ENCODE peak calls at places on chromosomes 5 and 9, in four cellular contexts. D, C, H and O are unnamed samples.
A peak's percentile ranks its signal among the peaks of the same experiment; 100 is the strongest.

GRCh38 chr9:113943112-113944009 is 67.3 kb downstream of the ZNF618 start:
- DNase-seq in C (no peak), H (no peak), D (no peak), O (no peak)

GRCh38 chr9:116450378-116451139 is 236.5 kb upstream of the TRIM32 start:
- DNase-seq in C (peak; percentile 75), H (no peak), D (peak; percentile 92), O (peak; percentile 91)

GRCh38 chr9:76580188-76580587 is 121.2 kb downstream of the GCNT1 start:
- DNase-seq in C (no peak), D (no peak), H (no peak), O (no peak)

GRCh38 chr9:35842795-35843194 is 13.8 kb downstream of the TMEM8B start:
- DNase-seq in D (no peak), C (no peak), H (no peak), O (no peak)

GRCh38 chr5:57445006-57445714 is 37.5 kb downstream of the ACTBL2 start:
- DNase-seq in C (no peak), D (peak; percentile 31), H (no peak), O (no peak)

GRCh38 chr5:142512041-142512679 is 173.7 kb downstream of the FGF1 start:
- DNase-seq in H (no peak), D (peak; percentile 62), C (peak; percentile 26), O (no peak)

GRCh38 chr9:136679431-136679941 is 7.8 kb downstream of the AGPAT2 start:
- DNase-seq in D (peak; percentile 52), C (no peak), H (peak; percentile 14), O (no peak)

GRCh38 chr9:1604942-1605560 is 410.1 kb upstream of the SMARCA2 start:
- DNase-seq in D (peak; percentile 20), C (no peak), H (no peak), O (no peak)

GRCh38 chr5:178483620-178484019 is 106.6 kb downstream of the COL23A1 start:
- DNase-seq in H (no peak), D (no peak), C (no peak), O (no peak)

GRCh38 chr9:38137342-38137741 is 68.3 kb upstream of the SHB start:
- DNase-seq in C (no peak), D (no peak), H (no peak), O (no peak)

GRCh38 chr9:68721934-68722333 is 16.9 kb downstream of the PIP5K1B start:
- DNase-seq in H (no peak), D (no peak), C (no peak), O (no peak)

GRCh38 chr9:87497080-87497603 is 525 bp upstream of the DAPK1 start:
- DNase-seq in H (no peak), D (no peak), C (no peak), O (no peak)

GRCh38 chr9:87498816-87499454 is 1.3 kb downstream of the DAPK1 start:
- DNase-seq in H (no peak), C (no peak), D (no peak), O (no peak)

GRCh38 chr9:87499455-87500015 is 1.9 kb downstream of the DAPK1 start:
- DNase-seq in H (no peak), C (no peak), D (no peak), O (no peak)

GRCh38 chr9:87497604-87498045 is at the start of gene DAPK1:
- DNase-seq in H (peak; percentile 60), D (peak; percentile 66), C (no peak), O (no peak)

GRCh38 chr9:87498046-87498815 is 564 bp downstream of the DAPK1 start:
- DNase-seq in C (no peak), D (peak; percentile 58), H (peak; percentile 42), O (no peak)
- TF ChIP-seq CTCF in C (no peak), D (peak; percentile 20), H (no peak), O (peak; percentile 42)

GRCh38 chr9:115118471-115119156 is 657 bp upstream of the TNC start:
- DNase-seq in D (peak; percentile 73), H (peak; percentile 23), C (peak; percentile 93), O (peak; percentile 79)
- H3K4me3 ChIP-seq in D (peak overlapping the region; percentile 16), H (peak overlapping the region; percentile 11), C (peak overlapping the region; percentile 84), O (peak overlapping the region; percentile 69)

GRCh38 chr9:110143969-110144545 is 63.9 kb downstream of the C9orf152 start:
- DNase-seq in C (no peak), H (no peak), D (no peak), O (no peak)
- TF ChIP-seq CTCF in C (no peak), H (no peak), D (no peak), O (no peak)

GRCh38 chr5:137498736-137499505 is at the start of gene SPOCK1:
- DNase-seq in H (peak; percentile 75), D (peak; percentile 86), C (peak; percentile 63), O (no peak)

GRCh38 chr5:137496919-137497318 is 2.2 kb downstream of the SPOCK1 start:
- DNase-seq in H (no peak), C (no peak), D (no peak), O (no peak)

GRCh38 chr5:137500616-137501225 is 1.6 kb upstream of the SPOCK1 start:
- DNase-seq in D (no peak), H (no peak), C (no peak), O (no peak)

GRCh38 chr5:137497396-137498290 is 1.5 kb downstream of the SPOCK1 start:
- DNase-seq in D (no peak), H (no peak), C (no peak), O (no peak)

DNA sequence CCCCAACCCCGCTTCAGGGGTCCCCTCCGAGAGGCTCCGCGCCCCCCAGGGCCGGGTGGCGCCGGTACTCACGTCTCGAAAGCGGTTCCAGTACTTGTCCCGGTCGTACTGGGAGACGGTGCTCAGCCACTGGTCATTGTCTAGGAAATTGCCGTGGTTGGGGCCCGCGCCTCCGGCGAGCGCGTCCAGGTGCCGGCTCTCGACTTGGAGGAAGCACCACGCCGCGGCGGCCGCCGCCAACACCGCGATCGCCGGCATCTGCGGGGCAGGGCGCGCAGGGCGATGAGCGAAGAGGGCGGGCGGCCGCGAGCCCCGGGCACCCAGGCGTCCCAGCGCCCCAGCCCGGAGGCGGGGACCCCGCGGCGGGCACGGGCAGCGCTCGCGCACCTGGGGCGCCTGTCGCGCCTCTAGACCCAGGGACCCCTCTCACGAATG is 808 bp downstream of the SPOCK1 start:
- DNase-seq in H (peak; percentile 30), D (peak; percentile 34), C (no peak), O (no peak)
- H3K4me3 ChIP-seq in H (peak overlapping the region; percentile 64), D (peak overlapping the region; percentile 88), C (peak overlapping the region; percentile 52), O (peak overlapping the region; percentile 82)

GRCh38 chr5:171598279-171599152 is 179.1 kb downstream of the FGF18 start:
- DNase-seq in H (no peak), D (no peak), C (no peak), O (no peak)
- TF ChIP-seq CTCF in H (no peak), D (no peak), C (no peak), O (peak; percentile 10)

GRCh38 chr9:83976372-83976771 is 3.6 kb downstream of the HNRNPK start:
- DNase-seq in D (no peak), H (no peak), C (no peak), O (no peak)
- H3K4me3 ChIP-seq in D (no peak overlapping the region), H (no peak overlapping the region), C (no peak overlapping the region), O (no peak overlapping the region)

GRCh38 chr5:94893404-94894145 is 275.1 kb downstream of the SLF1 start:
- DNase-seq in D (peak; percentile 23), C (peak; percentile 4), H (no peak), O (no peak)
- TF ChIP-seq CTCF in D (peak; percentile 38), C (peak; percentile 38), H (no peak), O (peak; percentile 58)